ENCODE peak calls at places on chromosomes 16 and 17, in six cellular contexts. Y is stimulated activated CD4-positive, alpha-beta T cell treated with anti-CD3 and anti-CD28 coated beads, Interleukin-12 subunit alpha, Interleukin-12 subunit beta, amount 100 ng/mL, for 48 hours; S is NCI-H460; Q is activated T-cell treated with anti-CD3 and anti-CD28 coated beads for 1 hour; G is NCI-H510A treated with DMSO at 0.1 percent for 48 hours; C is GM19239. Z is an unnamed sample.

GRCh38 chr17:16371742-16372141 is 9.1 kb upstream of the UBB start:
- DNase-seq in Y (no peak), S (no peak), Q (no peak), G (peak; percentile 63), C (no peak), Z (no peak)

GRCh38 chr16:67336646-67337045 is 10.0 kb downstream of the LRRC36 start:
- DNase-seq in Y (no peak), S (no peak), Q (no peak), G (no peak), C (no peak), Z (no peak)

GRCh38 chr17:5237541-5238016 is 2.9 kb upstream of the SCIMP start:
- DNase-seq in Y (peak; percentile 59), S (peak; percentile 63), Q (no peak), G (peak; percentile 22), C (no peak), Z (no peak)

GRCh38 chr16:8023326-8023725 is 567.0 kb downstream of the TMEM114 start:
- DNase-seq in Y (no peak), S (no peak), Q (no peak), G (no peak), C (no peak), Z (no peak)

GRCh38 chr17:50661795-50662391 is 27.2 kb downstream of the ABCC3 start:
- DNase-seq in Y (peak; percentile 30), S (peak; percentile 99), Q (no peak), G (peak; percentile 84), C (no peak), Z (peak; percentile 66)

GRCh38 chr16:84486551-84487235 is 17.8 kb downstream of the MEAK7 start:
- DNase-seq in Y (no peak), S (no peak), Q (no peak), G (no peak), C (no peak), Z (no peak)

GRCh38 chr16:10523025-10523424 is 57.4 kb downstream of the EMP2 start:
- DNase-seq in Y (no peak), S (no peak), Q (no peak), G (no peak), C (no peak), Z (no peak)

GRCh38 chr17:43135454-43135819 is 10.3 kb upstream of the BRCA1 start:
- DNase-seq in Y (no peak), S (no peak), Q (no peak), G (no peak), C (no peak), Z (no peak)

GRCh38 chr16:57235128-57236092 is 9.6 kb upstream of the ARL2BP start:
- DNase-seq in Y (no peak), S (no peak), Q (no peak), G (peak; percentile 69), C (no peak), Z (no peak)

GRCh38 chr17:28928061-28928460 is 23.3 kb downstream of the PHF12 start:
- DNase-seq in Y (no peak), S (no peak), Q (no peak), G (no peak), C (no peak), Z (peak; percentile 10)

GRCh38 chr17:11642655-11643054 is 44.4 kb downstream of the DNAH9 start:
- DNase-seq in Y (no peak), S (no peak), Q (no peak), G (no peak), C (no peak), Z (no peak)

GRCh38 chr17:32496348-32497078 is 9.7 kb downstream of the CDK5R1 start:
- DNase-seq in Y (no peak), S (no peak), Q (no peak), G (no peak), C (no peak), Z (no peak)

GRCh38 chr17:29376667-29377268 is 13.4 kb upstream of the TAOK1 start:
- DNase-seq in Y (no peak), S (no peak), Q (no peak), G (no peak), C (no peak), Z (no peak)

GRCh38 chr17:6212766-6213165 is 142.6 kb downstream of the WSCD1 start:
- DNase-seq in Y (no peak), S (no peak), Q (no peak), G (no peak), C (no peak), Z (no peak)

GRCh38 chr16:11309895-11310633 is 28.9 kb upstream of the PRM1 start:
- DNase-seq in Y (no peak), S (no peak), Q (no peak), G (no peak), C (no peak), Z (no peak)

GRCh38 chr17:3529817-3530741 is 27.5 kb downstream of the TRPV3 start:
- DNase-seq in Y (no peak), S (no peak), Q (no peak), G (no peak), C (no peak), Z (no peak)

GRCh38 chr16:2213817-2214720 is 571 bp downstream of the PGP start:
- DNase-seq in Y (no peak), S (no peak), Q (no peak), G (no peak), C (no peak), Z (peak; percentile 65)

GRCh38 chr16:19753815-19754643 is 36.0 kb downstream of the IQCK start:
- DNase-seq in Y (no peak), S (no peak), Q (no peak), G (no peak), C (no peak), Z (no peak)

GRCh38 chr16:85798901-85799496 is 345 bp downstream of the EMC8 start:
- DNase-seq in Y (no peak), S (no peak), Q (peak; percentile 10), G (no peak), C (peak; percentile 60), Z (peak; percentile 33)

GRCh38 chr16:16004314-16004749 is 54.9 kb downstream of the ABCC1 start:
- DNase-seq in Y (no peak), S (no peak), Q (no peak), G (no peak), C (no peak), Z (no peak)

GRCh38 chr17:80858301-80859003 is 133.2 kb upstream of the CHMP6 start:
- DNase-seq in Y (no peak), S (no peak), Q (no peak), G (no peak), C (no peak), Z (no peak)

GRCh38 chr17:1229354-1229890 is 40.8 kb upstream of the BHLHA9 start:
- DNase-seq in Y (peak; percentile 5), S (no peak), Q (no peak), G (no peak), C (peak; percentile 94), Z (peak; percentile 41)

GRCh38 chr16:67542464-67542863 is 13.8 kb downstream of the RIPOR1 start:
- DNase-seq in Y (peak; percentile 53), S (no peak), Q (peak; percentile 51), G (no peak), C (peak; percentile 81), Z (peak; percentile 67)

GRCh38 chr16:65414284-65414984 is 292.6 kb upstream of the CDH11 start:
- DNase-seq in Y (no peak), S (peak; percentile 98), Q (no peak), G (no peak), C (no peak), Z (no peak)

GRCh38 chr17:73591278-73592078 is 52.8 kb downstream of the SDK2 start:
- DNase-seq in Y (no peak), S (no peak), Q (peak; percentile 42), G (peak; percentile 26), C (peak; percentile 48), Z (no peak)

GRCh38 chr17:43403846-43404245 is 5.1 kb downstream of the ARL4D start:
- DNase-seq in Y (no peak), S (no peak), Q (no peak), G (no peak), C (no peak), Z (no peak)

GRCh38 chr16:82368041-82368440 is 198.0 kb upstream of the MPHOSPH6 start:
- DNase-seq in Y (no peak), S (peak; percentile 33), Q (no peak), G (peak; percentile 3), C (no peak), Z (peak; percentile 24)

GRCh38 chr17:80034977-80035686 is 540 bp downstream of the TBC1D16 start:
- DNase-seq in Y (no peak), S (no peak), Q (peak; percentile 19), G (no peak), C (peak; percentile 46), Z (no peak)

GRCh38 chr16:62066747-62067146 is 30.5 kb upstream of the CDH8 start:
- DNase-seq in Y (no peak), S (no peak), Q (no peak), G (no peak), C (no peak), Z (no peak)

Z was measured in HL-60.